ENCODE peak calls at places on chromosomes 16 and 17, in eight cellular contexts. One of them, this sample, is unnamed.

GRCh38 chr17:5629133-5629532 is 44.8 kb upstream of the NLRP1 start:
- DNase-seq in NCI-H1092 treated with DMSO at 0.1 percent for 48 hours: no peak
- DNase-seq in islet precursor cell: no peak
- DNase-seq in left ventricle myocardium inferior: no peak
- DNase-seq in CD8-positive, alpha-beta T cell: no peak
- DNase-seq in T follicular helper cell: no peak
- DNase-seq in NCI-H1105: no peak
- DNase-seq in AG09319: no peak
- DNase-seq in this sample: no peak

GRCh38 chr17:14197582-14197981 is 39.1 kb downstream of the CDRT15 start:
- DNase-seq in NCI-H1092 treated with DMSO at 0.1 percent for 48 hours: no peak
- DNase-seq in islet precursor cell: no peak
- DNase-seq in left ventricle myocardium inferior: no peak
- DNase-seq in CD8-positive, alpha-beta T cell: peak
- DNase-seq in T follicular helper cell: no peak
- DNase-seq in NCI-H1105: no peak
- DNase-seq in AG09319: no peak
- DNase-seq in this sample: no peak

GRCh38 chr17:82272495-82273326 is 789 bp downstream of the CSNK1D start:
- DNase-seq in NCI-H1092 treated with DMSO at 0.1 percent for 48 hours: no peak
- DNase-seq in islet precursor cell: peak
- DNase-seq in left ventricle myocardium inferior: peak
- DNase-seq in CD8-positive, alpha-beta T cell: peak
- DNase-seq in T follicular helper cell: no peak
- DNase-seq in NCI-H1105: no peak
- DNase-seq in AG09319: no peak
- DNase-seq in this sample: no peak

GRCh38 chr16:1330260-1330914 is 3.1 kb upstream of the BAIAP3 start:
- DNase-seq in NCI-H1092 treated with DMSO at 0.1 percent for 48 hours: no peak
- DNase-seq in islet precursor cell: no peak
- DNase-seq in left ventricle myocardium inferior: no peak
- DNase-seq in CD8-positive, alpha-beta T cell: no peak
- DNase-seq in T follicular helper cell: no peak
- DNase-seq in NCI-H1105: no peak
- DNase-seq in AG09319: no peak
- DNase-seq in this sample: no peak

GRCh38 chr16:70250748-70251650 is 741 bp downstream of the EXOSC6 start:
- DNase-seq in NCI-H1092 treated with DMSO at 0.1 percent for 48 hours: peak
- DNase-seq in islet precursor cell: peak
- DNase-seq in left ventricle myocardium inferior: no peak
- DNase-seq in CD8-positive, alpha-beta T cell: no peak
- DNase-seq in T follicular helper cell: peak
- DNase-seq in NCI-H1105: no peak
- DNase-seq in AG09319: no peak
- DNase-seq in this sample: no peak

GRCh38 chr17:69466905-69467630 is 52.6 kb downstream of the MAP2K6 start:
- DNase-seq in NCI-H1092 treated with DMSO at 0.1 percent for 48 hours: no peak
- DNase-seq in islet precursor cell: peak
- DNase-seq in left ventricle myocardium inferior: no peak
- DNase-seq in CD8-positive, alpha-beta T cell: no peak
- DNase-seq in T follicular helper cell: no peak
- DNase-seq in NCI-H1105: no peak
- DNase-seq in AG09319: no peak
- DNase-seq in this sample: no peak

GRCh38 chr16:58032710-58033293 is 7.2 kb downstream of the MMP15 start:
- DNase-seq in NCI-H1092 treated with DMSO at 0.1 percent for 48 hours: peak
- DNase-seq in islet precursor cell: peak
- DNase-seq in left ventricle myocardium inferior: peak
- DNase-seq in CD8-positive, alpha-beta T cell: no peak
- DNase-seq in T follicular helper cell: no peak
- DNase-seq in NCI-H1105: no peak
- DNase-seq in AG09319: no peak
- DNase-seq in this sample: no peak

GRCh38 chr16:86243571-86244154 is 266.7 kb upstream of the FOXF1 start:
- DNase-seq in NCI-H1092 treated with DMSO at 0.1 percent for 48 hours: no peak
- DNase-seq in islet precursor cell: peak
- DNase-seq in left ventricle myocardium inferior: no peak
- DNase-seq in CD8-positive, alpha-beta T cell: no peak
- DNase-seq in T follicular helper cell: no peak
- DNase-seq in NCI-H1105: no peak
- DNase-seq in AG09319: no peak
- DNase-seq in this sample: no peak

GRCh38 chr16:84410361-84411138 is 42.2 kb downstream of the ATP2C2 start:
- DNase-seq in NCI-H1092 treated with DMSO at 0.1 percent for 48 hours: no peak
- DNase-seq in islet precursor cell: no peak
- DNase-seq in left ventricle myocardium inferior: no peak
- DNase-seq in CD8-positive, alpha-beta T cell: no peak
- DNase-seq in T follicular helper cell: no peak
- DNase-seq in NCI-H1105: no peak
- DNase-seq in AG09319: no peak
- DNase-seq in this sample: no peak

GRCh38 chr17:58215685-58216084 is 3.4 kb downstream of the MKS1 start:
- DNase-seq in NCI-H1092 treated with DMSO at 0.1 percent for 48 hours: no peak
- DNase-seq in islet precursor cell: no peak
- DNase-seq in left ventricle myocardium inferior: no peak
- DNase-seq in CD8-positive, alpha-beta T cell: no peak
- DNase-seq in T follicular helper cell: no peak
- DNase-seq in NCI-H1105: no peak
- DNase-seq in AG09319: no peak
- DNase-seq in this sample: no peak

GRCh38 chr16:85072947-85073346 is 39.3 kb downstream of the CIBAR2 start:
- DNase-seq in NCI-H1092 treated with DMSO at 0.1 percent for 48 hours: no peak
- DNase-seq in islet precursor cell: no peak
- DNase-seq in left ventricle myocardium inferior: peak
- DNase-seq in CD8-positive, alpha-beta T cell: no peak
- DNase-seq in T follicular helper cell: no peak
- DNase-seq in NCI-H1105: no peak
- DNase-seq in AG09319: peak
- DNase-seq in this sample: peak

GRCh38 chr17:57552114-57552601 is 192.9 kb downstream of the CCDC182 start:
- DNase-seq in NCI-H1092 treated with DMSO at 0.1 percent for 48 hours: no peak
- DNase-seq in islet precursor cell: peak
- DNase-seq in left ventricle myocardium inferior: no peak
- DNase-seq in CD8-positive, alpha-beta T cell: no peak
- DNase-seq in T follicular helper cell: no peak
- DNase-seq in NCI-H1105: no peak
- DNase-seq in AG09319: no peak
- DNase-seq in this sample: no peak

GRCh38 chr17:39036009-39036408 is 68.8 kb upstream of the FBXO47 start:
- DNase-seq in NCI-H1092 treated with DMSO at 0.1 percent for 48 hours: no peak
- DNase-seq in islet precursor cell: peak
- DNase-seq in left ventricle myocardium inferior: no peak
- DNase-seq in CD8-positive, alpha-beta T cell: no peak
- DNase-seq in T follicular helper cell: no peak
- DNase-seq in NCI-H1105: no peak
- DNase-seq in AG09319: no peak
- DNase-seq in this sample: no peak

GRCh38 chr16:56191807-56192643 is 736 bp downstream of the GNAO1 start:
- DNase-seq in NCI-H1092 treated with DMSO at 0.1 percent for 48 hours: peak
- DNase-seq in islet precursor cell: no peak
- DNase-seq in left ventricle myocardium inferior: no peak
- DNase-seq in CD8-positive, alpha-beta T cell: no peak
- DNase-seq in T follicular helper cell: no peak
- DNase-seq in NCI-H1105: peak
- DNase-seq in AG09319: no peak
- DNase-seq in this sample: no peak

GRCh38 chr17:74736423-74737298 is at the start of gene RAB37:
- DNase-seq in NCI-H1092 treated with DMSO at 0.1 percent for 48 hours: no peak
- DNase-seq in islet precursor cell: peak
- DNase-seq in left ventricle myocardium inferior: peak
- DNase-seq in CD8-positive, alpha-beta T cell: peak
- DNase-seq in T follicular helper cell: no peak
- DNase-seq in NCI-H1105: no peak
- DNase-seq in AG09319: no peak
- DNase-seq in this sample: no peak

GRCh38 chr17:58344047-58344790 is 7.8 kb downstream of the SUPT4H1 start:
- DNase-seq in NCI-H1092 treated with DMSO at 0.1 percent for 48 hours: no peak
- DNase-seq in islet precursor cell: peak
- DNase-seq in left ventricle myocardium inferior: no peak
- DNase-seq in CD8-positive, alpha-beta T cell: peak
- DNase-seq in T follicular helper cell: peak
- DNase-seq in NCI-H1105: no peak
- DNase-seq in AG09319: no peak
- DNase-seq in this sample: no peak

GRCh38 chr16:84916156-84916555 is 95.2 kb downstream of the ZDHHC7 start:
- DNase-seq in NCI-H1092 treated with DMSO at 0.1 percent for 48 hours: no peak
- DNase-seq in islet precursor cell: no peak
- DNase-seq in left ventricle myocardium inferior: no peak
- DNase-seq in CD8-positive, alpha-beta T cell: no peak
- DNase-seq in T follicular helper cell: no peak
- DNase-seq in NCI-H1105: no peak
- DNase-seq in AG09319: no peak
- DNase-seq in this sample: no peak

GRCh38 chr17:27975146-27976011 is 67.1 kb upstream of the NLK start:
- DNase-seq in NCI-H1092 treated with DMSO at 0.1 percent for 48 hours: no peak
- DNase-seq in islet precursor cell: no peak
- DNase-seq in left ventricle myocardium inferior: no peak
- DNase-seq in CD8-positive, alpha-beta T cell: no peak
- DNase-seq in T follicular helper cell: no peak
- DNase-seq in NCI-H1105: no peak
- DNase-seq in AG09319: no peak
- DNase-seq in this sample: no peak

GRCh38 chr17:42194133-42194899 is at the start of gene GHDC:
- DNase-seq in NCI-H1092 treated with DMSO at 0.1 percent for 48 hours: peak
- DNase-seq in islet precursor cell: peak
- DNase-seq in left ventricle myocardium inferior: peak
- DNase-seq in CD8-positive, alpha-beta T cell: peak
- DNase-seq in T follicular helper cell: peak
- DNase-seq in NCI-H1105: peak
- DNase-seq in AG09319: no peak
- DNase-seq in this sample: peak

GRCh38 chr16:73956592-73957495 is 339.8 kb upstream of the PSMD7 start:
- DNase-seq in NCI-H1092 treated with DMSO at 0.1 percent for 48 hours: peak
- DNase-seq in islet precursor cell: peak
- DNase-seq in left ventricle myocardium inferior: peak
- DNase-seq in CD8-positive, alpha-beta T cell: no peak
- DNase-seq in T follicular helper cell: no peak
- DNase-seq in NCI-H1105: peak
- DNase-seq in AG09319: peak
- DNase-seq in this sample: peak

GRCh38 chr17:1485311-1485747 is 7.2 kb downstream of the MYO1C start:
- DNase-seq in NCI-H1092 treated with DMSO at 0.1 percent for 48 hours: no peak
- DNase-seq in islet precursor cell: peak
- DNase-seq in left ventricle myocardium inferior: peak
- DNase-seq in CD8-positive, alpha-beta T cell: no peak
- DNase-seq in T follicular helper cell: no peak
- DNase-seq in NCI-H1105: no peak
- DNase-seq in AG09319: no peak
- DNase-seq in this sample: no peak

GRCh38 chr16:13940397-13940933 is 20.5 kb downstream of the ERCC4 start:
- DNase-seq in NCI-H1092 treated with DMSO at 0.1 percent for 48 hours: no peak
- DNase-seq in islet precursor cell: no peak
- DNase-seq in left ventricle myocardium inferior: no peak
- DNase-seq in CD8-positive, alpha-beta T cell: no peak
- DNase-seq in T follicular helper cell: no peak
- DNase-seq in NCI-H1105: no peak
- DNase-seq in AG09319: no peak
- DNase-seq in this sample: no peak

GRCh38 chr17:48589060-48589830 is 796 bp downstream of the HOXB3 start:
- DNase-seq in NCI-H1092 treated with DMSO at 0.1 percent for 48 hours: no peak
- DNase-seq in islet precursor cell: no peak
- DNase-seq in left ventricle myocardium inferior: no peak
- DNase-seq in CD8-positive, alpha-beta T cell: no peak
- DNase-seq in T follicular helper cell: no peak
- DNase-seq in NCI-H1105: no peak
- DNase-seq in AG09319: no peak
- DNase-seq in this sample: no peak

GRCh38 chr17:82294086-82294773 is 20.7 kb upstream of the CSNK1D start:
- DNase-seq in NCI-H1092 treated with DMSO at 0.1 percent for 48 hours: no peak
- DNase-seq in islet precursor cell: no peak
- DNase-seq in left ventricle myocardium inferior: no peak
- DNase-seq in CD8-positive, alpha-beta T cell: no peak
- DNase-seq in T follicular helper cell: no peak
- DNase-seq in NCI-H1105: no peak
- DNase-seq in AG09319: no peak
- DNase-seq in this sample: no peak

GRCh38 chr16:24328835-24329418 is 72.8 kb downstream of the CACNG3 start:
- DNase-seq in NCI-H1092 treated with DMSO at 0.1 percent for 48 hours: no peak
- DNase-seq in islet precursor cell: no peak
- DNase-seq in left ventricle myocardium inferior: no peak
- DNase-seq in CD8-positive, alpha-beta T cell: no peak
- DNase-seq in T follicular helper cell: no peak
- DNase-seq in NCI-H1105: peak
- DNase-seq in AG09319: no peak
- DNase-seq in this sample: no peak

GRCh38 chr17:10729334-10730193 is at the start of gene TMEM220:
- DNase-seq in NCI-H1092 treated with DMSO at 0.1 percent for 48 hours: peak
- DNase-seq in islet precursor cell: peak
- DNase-seq in left ventricle myocardium inferior: peak
- DNase-seq in CD8-positive, alpha-beta T cell: peak
- DNase-seq in T follicular helper cell: peak
- DNase-seq in NCI-H1105: peak
- DNase-seq in AG09319: peak
- DNase-seq in this sample: peak

GRCh38 chr17:19744922-19745757 is 3.0 kb downstream of the ALDH3A1 start:
- DNase-seq in NCI-H1092 treated with DMSO at 0.1 percent for 48 hours: peak
- DNase-seq in islet precursor cell: peak
- DNase-seq in left ventricle myocardium inferior: peak
- DNase-seq in CD8-positive, alpha-beta T cell: peak
- DNase-seq in T follicular helper cell: peak
- DNase-seq in NCI-H1105: peak
- DNase-seq in AG09319: no peak
- DNase-seq in this sample: peak

GRCh38 chr17:78979780-78980623 is at the start of gene LGALS3BP:
- DNase-seq in NCI-H1092 treated with DMSO at 0.1 percent for 48 hours: peak
- DNase-seq in islet precursor cell: no peak
- DNase-seq in left ventricle myocardium inferior: peak
- DNase-seq in CD8-positive, alpha-beta T cell: no peak
- DNase-seq in T follicular helper cell: no peak
- DNase-seq in NCI-H1105: peak
- DNase-seq in AG09319: peak
- DNase-seq in this sample: peak

GRCh38 chr16:63602206-63602927 is 1519.5 kb downstream of the CDH11 start:
- DNase-seq in NCI-H1092 treated with DMSO at 0.1 percent for 48 hours: no peak
- DNase-seq in islet precursor cell: no peak
- DNase-seq in left ventricle myocardium inferior: no peak
- DNase-seq in CD8-positive, alpha-beta T cell: no peak
- DNase-seq in T follicular helper cell: no peak
- DNase-seq in NCI-H1105: no peak
- DNase-seq in AG09319: no peak
- DNase-seq in this sample: no peak

GRCh38 chr17:76171701-76172100 is 30.7 kb upstream of the FOXJ1 start:
- DNase-seq in NCI-H1092 treated with DMSO at 0.1 percent for 48 hours: no peak
- DNase-seq in islet precursor cell: peak
- DNase-seq in left ventricle myocardium inferior: no peak
- DNase-seq in CD8-positive, alpha-beta T cell: no peak
- DNase-seq in T follicular helper cell: no peak
- DNase-seq in NCI-H1105: no peak
- DNase-seq in AG09319: no peak
- DNase-seq in this sample: no peak

GRCh38 chr17:82050761-82051641 is 610 bp downstream of the RFNG start:
- DNase-seq in NCI-H1092 treated with DMSO at 0.1 percent for 48 hours: no peak
- DNase-seq in islet precursor cell: no peak
- DNase-seq in left ventricle myocardium inferior: no peak
- DNase-seq in CD8-positive, alpha-beta T cell: no peak
- DNase-seq in T follicular helper cell: no peak
- DNase-seq in NCI-H1105: no peak
- DNase-seq in AG09319: no peak
- DNase-seq in this sample: no peak

GRCh38 chr16:85556456-85557082 is 56.6 kb upstream of the GSE1 start:
- DNase-seq in NCI-H1092 treated with DMSO at 0.1 percent for 48 hours: no peak
- DNase-seq in islet precursor cell: peak
- DNase-seq in left ventricle myocardium inferior: no peak
- DNase-seq in CD8-positive, alpha-beta T cell: peak
- DNase-seq in T follicular helper cell: peak
- DNase-seq in NCI-H1105: no peak
- DNase-seq in AG09319: no peak
- DNase-seq in this sample: peak

GRCh38 chr16:67161595-67162058 is 1.9 kb downstream of the FBXL8 start:
- DNase-seq in NCI-H1092 treated with DMSO at 0.1 percent for 48 hours: no peak
- DNase-seq in islet precursor cell: peak
- DNase-seq in left ventricle myocardium inferior: peak
- DNase-seq in CD8-positive, alpha-beta T cell: no peak
- DNase-seq in T follicular helper cell: no peak
- DNase-seq in NCI-H1105: no peak
- DNase-seq in AG09319: no peak
- DNase-seq in this sample: peak

GRCh38 chr16:81237942-81238295 is 570 bp upstream of the BCO1 start:
- DNase-seq in NCI-H1092 treated with DMSO at 0.1 percent for 48 hours: no peak
- DNase-seq in islet precursor cell: no peak
- DNase-seq in left ventricle myocardium inferior: no peak
- DNase-seq in CD8-positive, alpha-beta T cell: no peak
- DNase-seq in T follicular helper cell: no peak
- DNase-seq in NCI-H1105: no peak
- DNase-seq in AG09319: no peak
- DNase-seq in this sample: no peak

This sample was measured in gastrocnemius medialis.